ENCODE peak calls at places on chromosomes 13 and 19, in five cellular contexts. One of them, this sample, is unnamed.
A peak's percentile ranks its signal among the peaks of the same experiment; 100 is the strongest.

GRCh38 chr19:51097166-51097736 is 11.0 kb downstream of the CTU1 start:
- DNase-seq in psoas muscle: peak; percentile 74
- DNase-seq in AG09319: no peak
- DNase-seq in A549: peak; percentile 75
- DNase-seq in omental fat pad: peak; percentile 54
- DNase-seq in this sample: peak; percentile 60

GRCh38 chr19:42208612-42209011 is 8.9 kb downstream of the DEDD2 start:
- DNase-seq in psoas muscle: peak; percentile 23
- DNase-seq in AG09319: no peak
- DNase-seq in A549: no peak
- DNase-seq in omental fat pad: no peak
- DNase-seq in this sample: no peak

GRCh38 chr13:30312859-30313258 is 5.5 kb upstream of the KATNAL1 start:
- DNase-seq in psoas muscle: no peak
- DNase-seq in AG09319: no peak
- DNase-seq in A549: no peak
- DNase-seq in omental fat pad: no peak
- DNase-seq in this sample: no peak

GRCh38 chr13:106534844-106535551 is 464 bp downstream of the EFNB2 start:
- DNase-seq in psoas muscle: peak; percentile 72
- DNase-seq in AG09319: no peak
- DNase-seq in A549: no peak
- DNase-seq in omental fat pad: no peak
- DNase-seq in this sample: no peak

GRCh38 chr19:45630463-45630862 is 8.7 kb downstream of the EML2 start:
- DNase-seq in psoas muscle: no peak
- DNase-seq in AG09319: no peak
- DNase-seq in A549: peak; percentile 84
- DNase-seq in omental fat pad: no peak
- DNase-seq in this sample: no peak

GRCh38 chr13:43242040-43242439 is 218.7 kb downstream of the DNAJC15 start:
- DNase-seq in psoas muscle: no peak
- DNase-seq in AG09319: no peak
- DNase-seq in A549: no peak
- DNase-seq in omental fat pad: no peak
- DNase-seq in this sample: no peak

GRCh38 chr19:27779953-27780352 is 1433.0 kb downstream of the UQCRFS1 start:
- DNase-seq in psoas muscle: no peak
- DNase-seq in AG09319: no peak
- DNase-seq in A549: no peak
- DNase-seq in omental fat pad: no peak
- DNase-seq in this sample: no peak

GRCh38 chr13:103303078-103303651 is 236.9 kb upstream of the SLC10A2 start:
- DNase-seq in psoas muscle: no peak
- DNase-seq in AG09319: no peak
- DNase-seq in A549: no peak
- DNase-seq in omental fat pad: no peak
- DNase-seq in this sample: no peak

GRCh38 chr19:42178791-42179500 is 38.5 kb downstream of the DEDD2 start:
- DNase-seq in psoas muscle: no peak
- DNase-seq in AG09319: no peak
- DNase-seq in A549: peak; percentile 51
- DNase-seq in omental fat pad: no peak
- DNase-seq in this sample: peak; percentile 31

GRCh38 chr19:18607222-18608101 is 863 bp upstream of the CRLF1 start:
- DNase-seq in psoas muscle: peak; percentile 72
- DNase-seq in AG09319: no peak
- DNase-seq in A549: no peak
- DNase-seq in omental fat pad: no peak
- DNase-seq in this sample: no peak

GRCh38 chr19:280541-281007 is 10.6 kb downstream of the PLPP2 start:
- DNase-seq in psoas muscle: peak; percentile 21
- DNase-seq in AG09319: no peak
- DNase-seq in A549: no peak
- DNase-seq in omental fat pad: no peak
- DNase-seq in this sample: no peak

GRCh38 chr19:27929399-27929798 is 1283.6 kb downstream of the UQCRFS1 start:
- DNase-seq in psoas muscle: no peak
- DNase-seq in AG09319: no peak
- DNase-seq in A549: no peak
- DNase-seq in omental fat pad: no peak
- DNase-seq in this sample: no peak

GRCh38 chr19:34559045-34559444 is 77.5 kb downstream of the WTIP start:
- DNase-seq in psoas muscle: no peak
- DNase-seq in AG09319: no peak
- DNase-seq in A549: no peak
- DNase-seq in omental fat pad: no peak
- DNase-seq in this sample: no peak

GRCh38 chr19:1066748-1067340 is at the start of gene ARHGAP45:
- DNase-seq in psoas muscle: peak; percentile 69
- DNase-seq in AG09319: no peak
- DNase-seq in A549: no peak
- DNase-seq in omental fat pad: no peak
- DNase-seq in this sample: no peak

GRCh38 chr13:19818223-19818842 is 35.6 kb upstream of the PSPC1 start:
- DNase-seq in psoas muscle: peak; percentile 56
- DNase-seq in AG09319: no peak
- DNase-seq in A549: peak; percentile 67
- DNase-seq in omental fat pad: no peak
- DNase-seq in this sample: peak; percentile 59

GRCh38 chr19:52351512-52351911 is 15.5 kb downstream of the ZNF610 start:
- DNase-seq in psoas muscle: no peak
- DNase-seq in AG09319: no peak
- DNase-seq in A549: no peak
- DNase-seq in omental fat pad: no peak
- DNase-seq in this sample: peak; percentile 10

GRCh38 chr13:39353988-39354387 is 249.0 kb downstream of the LHFPL6 start:
- DNase-seq in psoas muscle: no peak
- DNase-seq in AG09319: no peak
- DNase-seq in A549: no peak
- DNase-seq in omental fat pad: no peak
- DNase-seq in this sample: no peak

GRCh38 chr19:58059003-58059671 is at the start of gene ZNF135:
- DNase-seq in psoas muscle: peak; percentile 92
- DNase-seq in AG09319: peak; percentile 60
- DNase-seq in A549: no peak
- DNase-seq in omental fat pad: peak; percentile 44
- DNase-seq in this sample: peak; percentile 70

GRCh38 chr19:54104998-54105715 is 2.5 kb downstream of the NDUFA3 start:
- DNase-seq in psoas muscle: no peak
- DNase-seq in AG09319: no peak
- DNase-seq in A549: no peak
- DNase-seq in omental fat pad: no peak
- DNase-seq in this sample: no peak

GRCh38 chr13:56335775-56336174 is 804.9 kb upstream of the PRR20A start:
- DNase-seq in psoas muscle: no peak
- DNase-seq in AG09319: no peak
- DNase-seq in A549: no peak
- DNase-seq in omental fat pad: no peak
- DNase-seq in this sample: no peak

GRCh38 chr13:20506676-20507075 is 19.0 kb downstream of the CRYL1 start:
- DNase-seq in psoas muscle: no peak
- DNase-seq in AG09319: no peak
- DNase-seq in A549: no peak
- DNase-seq in omental fat pad: no peak
- DNase-seq in this sample: no peak

GRCh38 chr13:69585656-69586055 is 522.0 kb upstream of the ATXN8OS start:
- DNase-seq in psoas muscle: no peak
- DNase-seq in AG09319: no peak
- DNase-seq in A549: no peak
- DNase-seq in omental fat pad: no peak
- DNase-seq in this sample: no peak

GRCh38 chr13:91162180-91162579 is 185.3 kb upstream of the MIR17HG start:
- DNase-seq in psoas muscle: no peak
- DNase-seq in AG09319: no peak
- DNase-seq in A549: no peak
- DNase-seq in omental fat pad: no peak
- DNase-seq in this sample: no peak

GRCh38 chr19:51192689-51193088 is 32.2 kb upstream of the CD33 start:
- DNase-seq in psoas muscle: no peak
- DNase-seq in AG09319: no peak
- DNase-seq in A549: no peak
- DNase-seq in omental fat pad: no peak
- DNase-seq in this sample: no peak

DNA sequence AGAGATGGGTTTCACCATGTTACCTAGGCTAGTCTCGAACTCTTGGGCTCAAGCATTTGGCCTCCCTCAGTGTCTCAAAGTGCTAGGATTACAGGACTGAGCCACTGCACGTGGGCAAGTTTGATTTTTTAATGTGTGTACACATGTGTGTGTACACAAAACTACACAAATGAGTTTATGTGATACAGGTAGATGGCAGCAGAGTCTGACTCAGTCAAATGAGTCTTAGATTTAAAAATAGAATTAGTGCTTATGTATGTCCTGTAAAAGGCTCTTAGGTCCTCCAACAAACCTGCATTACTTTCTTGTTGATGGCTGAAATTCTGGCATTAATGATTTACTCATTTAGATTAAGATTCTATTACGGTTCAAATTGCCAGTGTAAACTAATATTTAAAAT is 293.7 kb downstream of the PCDH17 start:
- DNase-seq in psoas muscle: no peak
- DNase-seq in AG09319: no peak
- DNase-seq in A549: no peak
- DNase-seq in omental fat pad: no peak
- DNase-seq in this sample: no peak
- TF ChIP-seq CTCF in psoas muscle: no peak
- TF ChIP-seq CTCF in AG09319: no peak
- TF ChIP-seq CTCF in A549: no peak
- TF ChIP-seq CTCF in omental fat pad: no peak
- TF ChIP-seq CTCF in this sample: no peak

GRCh38 chr19:56661248-56661647 is 10.3 kb downstream of the ZNF835 start:
- DNase-seq in psoas muscle: no peak
- DNase-seq in AG09319: no peak
- DNase-seq in A549: no peak
- DNase-seq in omental fat pad: no peak
- DNase-seq in this sample: no peak

GRCh38 chr19:56663931-56664500 is 7.5 kb downstream of the ZNF835 start:
- DNase-seq in psoas muscle: no peak
- DNase-seq in AG09319: no peak
- DNase-seq in A549: no peak
- DNase-seq in omental fat pad: no peak
- DNase-seq in this sample: no peak

GRCh38 chr19:56664511-56664910 is 7.0 kb downstream of the ZNF835 start:
- DNase-seq in psoas muscle: no peak
- DNase-seq in AG09319: no peak
- DNase-seq in A549: no peak
- DNase-seq in omental fat pad: no peak
- DNase-seq in this sample: no peak

DNA sequence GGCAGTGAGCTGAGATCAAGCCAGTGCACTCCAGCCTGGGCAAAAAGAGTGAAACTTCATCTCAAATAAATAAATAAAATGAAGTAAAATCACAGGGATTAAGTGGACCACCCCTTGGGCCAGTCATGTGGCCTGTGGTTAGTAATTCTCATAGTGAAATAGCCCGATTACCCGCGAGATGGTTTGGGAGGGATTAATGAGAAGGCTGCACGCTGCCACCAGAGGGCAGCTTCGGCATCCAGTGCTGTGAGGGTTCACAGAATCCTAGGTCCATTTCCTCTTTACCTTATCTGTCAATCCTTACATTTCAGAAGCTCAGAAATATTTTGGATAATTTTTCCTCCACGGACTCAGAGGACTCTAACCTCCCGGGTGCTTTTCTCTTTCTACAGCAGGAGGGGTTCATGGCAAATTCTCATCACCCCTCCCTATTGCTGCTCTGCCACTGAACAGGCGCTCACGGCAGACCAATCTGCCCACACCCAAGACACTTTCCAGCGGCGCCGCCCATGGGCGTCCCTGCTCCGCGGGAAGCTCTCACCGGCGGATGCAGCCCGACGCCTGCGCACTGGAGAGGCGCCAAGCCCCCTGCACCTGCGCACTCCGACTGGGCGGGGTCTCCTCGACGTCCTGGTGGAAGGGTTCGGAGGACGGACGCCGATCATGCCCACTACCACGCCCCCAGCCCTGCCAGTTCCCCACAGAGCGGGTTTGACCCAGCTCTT is 11.0 kb downstream of the ZNF835 start:
- DNase-seq in psoas muscle: no peak
- DNase-seq in AG09319: no peak
- DNase-seq in A549: no peak
- DNase-seq in omental fat pad: no peak
- DNase-seq in this sample: no peak
- TF ChIP-seq CTCF in psoas muscle: no peak
- TF ChIP-seq CTCF in AG09319: no peak
- TF ChIP-seq CTCF in A549: no peak
- TF ChIP-seq CTCF in omental fat pad: no peak
- TF ChIP-seq CTCF in this sample: no peak

DNA sequence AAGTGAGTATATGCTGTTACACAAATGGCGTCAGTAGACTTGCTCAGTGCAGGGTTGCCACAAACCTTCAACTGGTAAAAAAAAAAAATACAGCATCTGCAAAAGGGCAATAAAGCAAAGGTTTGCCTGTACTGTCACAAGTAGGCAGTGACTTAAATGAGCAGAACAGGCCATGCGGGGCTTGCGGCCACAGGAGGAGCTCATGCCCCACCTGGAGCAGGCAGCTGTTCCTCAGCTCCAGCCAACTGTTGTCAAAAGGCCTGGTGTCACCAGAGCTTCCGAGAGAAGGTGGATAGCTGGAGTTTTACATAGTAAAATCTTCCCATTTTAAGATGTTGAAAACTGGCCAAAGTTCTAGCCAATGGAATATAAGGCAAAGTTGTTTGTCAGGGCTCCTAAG is 7.7 kb downstream of the ATP7B start:
- DNase-seq in psoas muscle: no peak
- DNase-seq in AG09319: no peak
- DNase-seq in A549: peak; percentile 9
- DNase-seq in omental fat pad: no peak
- DNase-seq in this sample: no peak
- TF ChIP-seq CTCF in psoas muscle: peak; percentile 17
- TF ChIP-seq CTCF in AG09319: no peak
- TF ChIP-seq CTCF in A549: no peak
- TF ChIP-seq CTCF in omental fat pad: no peak
- TF ChIP-seq CTCF in this sample: no peak

DNA sequence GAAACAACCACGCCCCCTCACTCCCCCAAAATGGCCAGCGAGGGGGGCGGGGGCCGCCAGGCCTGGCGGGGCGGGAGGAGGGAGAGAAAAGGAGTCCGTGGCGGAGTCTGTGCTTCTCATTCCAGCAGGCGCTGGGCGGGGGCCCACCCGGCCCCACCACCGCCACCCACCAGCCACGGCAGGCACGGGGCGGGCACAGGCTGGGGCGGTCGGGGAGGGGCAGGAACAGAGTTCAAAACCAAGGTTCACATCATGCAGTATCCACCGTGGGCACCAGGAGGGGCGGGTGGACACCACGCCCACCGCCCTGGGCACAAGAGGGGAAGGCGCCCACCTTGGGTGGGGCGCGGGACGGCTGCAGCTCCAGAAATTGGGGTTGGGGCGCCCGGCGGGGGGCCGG is 12.8 kb downstream of the DPF1 start:
- DNase-seq in psoas muscle: no peak
- DNase-seq in AG09319: no peak
- DNase-seq in A549: no peak
- DNase-seq in omental fat pad: no peak
- DNase-seq in this sample: no peak
- TF ChIP-seq CTCF in psoas muscle: no peak
- TF ChIP-seq CTCF in AG09319: no peak
- TF ChIP-seq CTCF in A549: no peak
- TF ChIP-seq CTCF in omental fat pad: no peak
- TF ChIP-seq CTCF in this sample: peak; percentile 45